ENCODE peak calls at places on chromosome 20, in five cellular contexts. R, B, D, L and V are unnamed samples.
A peak's percentile ranks its signal among the peaks of the same experiment; 100 is the strongest.

GRCh38 chr20:6075428-6076219 is 21.8 kb upstream of the LRRN4 start:
- DNase-seq in R (peak; percentile 10), B (no peak), D (no peak), L (no peak), V (no peak)

GRCh38 chr20:4341804-4342560 is 326.6 kb upstream of the RNF24 start:
- DNase-seq in R (peak; percentile 63), B (no peak), D (no peak), L (peak; percentile 53), V (no peak)

GRCh38 chr20:42494290-42494689 is 695.4 kb downstream of the PTPRT start:
- DNase-seq in R (no peak), B (no peak), D (no peak), L (no peak), V (no peak)

GRCh38 chr20:37315293-37316110 is 26.0 kb downstream of the MANBAL start:
- DNase-seq in R (peak; percentile 92), B (no peak), D (no peak), L (peak; percentile 92), V (peak; percentile 62)

GRCh38 chr20:25084616-25085187 is 2.8 kb upstream of the VSX1 start:
- DNase-seq in R (no peak), B (no peak), D (peak; percentile 68), L (no peak), V (no peak)

GRCh38 chr20:25226433-25227316 is 21.2 kb upstream of the PYGB start:
- DNase-seq in R (no peak), B (no peak), D (no peak), L (no peak), V (peak; percentile 42)

GRCh38 chr20:9068232-9068781 is 580 bp upstream of the PLCB4 start:
- DNase-seq in R (no peak), B (no peak), D (peak; percentile 84), L (peak; percentile 41), V (no peak)

GRCh38 chr20:48319943-48320584 is 507.7 kb downstream of the PREX1 start:
- DNase-seq in R (no peak), B (no peak), D (no peak), L (no peak), V (no peak)

GRCh38 chr20:64255361-64256281 is at the start of gene PCMTD2:
- DNase-seq in R (peak; percentile 74), B (peak; percentile 47), D (peak; percentile 90), L (peak; percentile 68), V (peak; percentile 96)

GRCh38 chr20:38184098-38184497 is 19.0 kb upstream of the TGM2 start:
- DNase-seq in R (no peak), B (no peak), D (no peak), L (no peak), V (no peak)

GRCh38 chr20:58065508-58066361 is 162.7 kb downstream of the ANKRD60 start:
- DNase-seq in R (no peak), B (no peak), D (peak; percentile 42), L (no peak), V (no peak)

GRCh38 chr20:64113444-64113775 is 6.0 kb upstream of the NPBWR2 start:
- DNase-seq in R (no peak), B (no peak), D (no peak), L (no peak), V (no peak)

GRCh38 chr20:24406761-24407550 is 62.5 kb upstream of the SYNDIG1 start:
- DNase-seq in R (peak; percentile 23), B (no peak), D (no peak), L (no peak), V (no peak)

GRCh38 chr20:57030611-57031600 is 235.5 kb downstream of the BMP7 start:
- DNase-seq in R (no peak), B (no peak), D (no peak), L (peak; percentile 27), V (no peak)

GRCh38 chr20:58006346-58007316 is 221.8 kb downstream of the ANKRD60 start:
- DNase-seq in R (no peak), B (no peak), D (no peak), L (no peak), V (no peak)

GRCh38 chr20:24837721-24838456 is 111.2 kb upstream of the CST7 start:
- DNase-seq in R (peak; percentile 52), B (no peak), D (no peak), L (peak; percentile 50), V (no peak)

GRCh38 chr20:64220891-64221527 is 34.5 kb upstream of the PCMTD2 start:
- DNase-seq in R (no peak), B (no peak), D (no peak), L (no peak), V (no peak)

GRCh38 chr20:48463096-48463710 is 364.6 kb downstream of the PREX1 start:
- DNase-seq in R (no peak), B (no peak), D (no peak), L (no peak), V (peak; percentile 25)

GRCh38 chr20:23652371-23652770 is 14.6 kb upstream of the CST3 start:
- DNase-seq in R (no peak), B (no peak), D (no peak), L (peak; percentile 34), V (no peak)

GRCh38 chr20:14919473-14920157 is 582.2 kb upstream of the FLRT3 start:
- DNase-seq in R (no peak), B (peak; percentile 6), D (peak; percentile 67), L (no peak), V (no peak)

GRCh38 chr20:53642196-53643030 is 48.8 kb upstream of the ZNF217 start:
- DNase-seq in R (no peak), B (peak; percentile 89), D (no peak), L (peak; percentile 50), V (no peak)

GRCh38 chr20:3563548-3564177 is 92.8 kb downstream of the ATRN start:
- DNase-seq in R (peak; percentile 80), B (peak; percentile 41), D (no peak), L (peak; percentile 69), V (peak; percentile 76)

GRCh38 chr20:39897781-39898466 is 791.1 kb downstream of the MAFB start:
- DNase-seq in R (peak; percentile 31), B (no peak), D (no peak), L (no peak), V (no peak)

GRCh38 chr20:51759769-51760510 is 8.2 kb downstream of the ATP9A start:
- DNase-seq in R (no peak), B (no peak), D (no peak), L (no peak), V (no peak)

GRCh38 chr20:12171927-12172581 is 254.4 kb downstream of the BTBD3 start:
- DNase-seq in R (peak; percentile 89), B (no peak), D (no peak), L (peak; percentile 84), V (no peak)

GRCh38 chr20:51926670-51927305 is 124.5 kb upstream of the SALL4 start:
- DNase-seq in R (no peak), B (no peak), D (no peak), L (no peak), V (no peak)

GRCh38 chr20:24017160-24017761 is 28.7 kb upstream of the GGTLC1 start:
- DNase-seq in R (no peak), B (no peak), D (no peak), L (no peak), V (no peak)

GRCh38 chr20:14865169-14865568 is 527.8 kb upstream of the FLRT3 start:
- DNase-seq in R (no peak), B (no peak), D (no peak), L (no peak), V (no peak)

GRCh38 chr20:9021699-9022098 is 47.2 kb upstream of the PLCB4 start:
- DNase-seq in R (no peak), B (no peak), D (no peak), L (peak; percentile 16), V (no peak)

GRCh38 chr20:39210331-39211074 is 248.4 kb downstream of the DHX35 start:
- DNase-seq in R (no peak), B (no peak), D (no peak), L (no peak), V (no peak)

GRCh38 chr20:10578607-10579006 is 95.2 kb downstream of the JAG1 start:
- DNase-seq in R (peak; percentile 59), B (peak; percentile 64), D (no peak), L (peak; percentile 92), V (no peak)

GRCh38 chr20:47263080-47263479 is 93.4 kb downstream of the ZMYND8 start:
- DNase-seq in R (no peak), B (no peak), D (no peak), L (no peak), V (no peak)
- H3K9ac ChIP-seq in R (no peak overlapping the region), B (no peak overlapping the region), D (no peak overlapping the region), L (no peak overlapping the region), V (peak overlapping the region; percentile 67)

GRCh38 chr20:62149532-62150235 is 6.1 kb downstream of the SS18L1 start:
- DNase-seq in R (no peak), B (no peak), D (no peak), L (peak; percentile 18), V (no peak)
- H4K20me1 ChIP-seq in R (peaks cover 2% of the 10 kb centered on the region), B (peaks cover 12% of the 10 kb centered on the region), D (peaks cover 65% of the 10 kb centered on the region), L (peaks cover 89% of the 10 kb centered on the region), V (peaks cover 70% of the 10 kb centered on the region)

DNA sequence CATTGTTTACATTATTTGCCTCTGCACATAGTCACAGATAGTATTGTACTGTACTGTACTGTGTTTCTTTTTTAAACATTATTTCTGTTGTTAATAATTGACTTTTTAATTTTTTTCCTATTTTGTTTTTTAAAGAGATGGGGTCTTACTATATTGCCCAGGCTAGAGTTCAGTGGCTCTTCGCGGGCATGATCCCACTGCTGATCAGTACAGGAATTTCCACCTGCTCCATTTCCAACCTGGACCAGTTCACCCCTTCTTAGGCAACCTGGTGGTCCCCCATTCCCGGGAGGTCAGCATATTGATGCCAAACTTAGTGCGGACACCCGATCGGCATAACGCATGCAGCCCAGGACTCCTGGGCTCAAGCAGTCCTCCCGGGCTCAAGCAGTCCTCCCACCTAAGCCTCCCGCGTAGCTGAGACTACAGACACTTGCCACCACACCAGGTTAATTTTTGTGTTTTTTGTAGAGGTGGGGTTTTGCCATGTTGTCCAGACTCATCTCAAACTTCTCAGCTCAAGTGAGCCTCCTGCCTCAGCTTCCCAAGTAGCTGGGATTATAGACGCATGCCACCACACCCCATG is 47.5 kb downstream of the PTPN1 start:
- DNase-seq in R (no peak), B (no peak), D (no peak), L (no peak), V (no peak)
- H3K4me2 ChIP-seq in R (no peak overlapping the region), B (peak overlapping the region; percentile 67), D (no peak overlapping the region), L (no peak overlapping the region), V (no peak overlapping the region)

DNA sequence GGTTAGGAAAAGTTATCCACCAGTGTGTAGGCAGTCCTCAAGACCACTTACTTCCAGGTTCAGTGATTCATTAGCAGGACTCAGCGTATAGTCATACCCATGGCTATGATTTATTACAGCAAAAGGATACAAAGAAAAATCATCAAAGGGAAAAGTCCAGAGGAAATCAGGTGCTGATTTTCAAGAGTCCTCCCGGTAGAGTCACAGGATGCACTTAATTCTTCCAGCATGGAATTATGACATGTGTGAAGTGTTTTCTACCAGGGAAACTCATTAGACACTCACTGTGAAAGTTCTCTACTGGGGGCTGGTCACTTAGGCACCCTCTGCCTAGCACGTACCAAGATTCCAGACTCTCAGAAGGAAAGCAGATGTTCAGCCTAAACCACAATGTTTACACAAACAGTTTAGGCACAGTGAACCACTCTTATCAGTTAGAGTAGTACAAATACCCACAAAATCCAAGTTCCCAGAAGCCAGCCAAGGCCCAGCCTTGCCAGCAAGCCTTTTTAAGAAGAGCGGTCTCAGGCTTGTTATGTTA is 10.2 kb downstream of the WFDC3 start:
- DNase-seq in R (peak; percentile 89), B (peak; percentile 92), D (no peak), L (peak; percentile 95), V (no peak)
- H3K9ac ChIP-seq in R (no peak overlapping the region), B (peak overlapping the region; percentile 39), D (no peak overlapping the region), L (peak overlapping the region; percentile 41), V (no peak overlapping the region)

GRCh38 chr20:44396369-44396768 is 40.9 kb downstream of the HNF4A start:
- DNase-seq in R (no peak), B (no peak), D (no peak), L (no peak), V (no peak)
- H4K20me1 ChIP-seq in R (no peaks in the 10 kb centered on the region), B (no peaks in the 10 kb centered on the region), D (no peaks in the 10 kb centered on the region), L (no peaks in the 10 kb centered on the region), V (no peaks in the 10 kb centered on the region)

GRCh38 chr20:922781-923180 is 6.6 kb upstream of the ANGPT4 start:
- DNase-seq in R (no peak), B (no peak), D (no peak), L (no peak), V (no peak)
- H3K4me2 ChIP-seq in R (no peak overlapping the region), B (no peak overlapping the region), D (no peak overlapping the region), L (no peak overlapping the region), V (no peak overlapping the region)